ENCODE peak calls at places on chromosome 2, in eight cellular contexts. N is fibroblast of lung, D is stomach, R is spleen, B is colonic mucosa, S is fibroblast of pulmonary artery, Y is LNCaP clone FGC, F is lower lobe of right lung. M is an unnamed sample.

GRCh38 chr2:54636425-54637139 is 86.9 kb upstream of the EML6 start:
- DNase-seq in N (no peak), S (no peak), Y (no peak), F (no peak), B (no peak), D (peak; percentile 63), R (no peak), M (peak; percentile 68)

GRCh38 chr2:2904721-2905340 is 472.8 kb downstream of the EIPR1 start:
- DNase-seq in B (no peak), S (no peak), Y (no peak), D (no peak), R (no peak), N (no peak), F (no peak), M (no peak)

GRCh38 chr2:192029089-192029488 is 165.6 kb downstream of the TMEFF2 start:
- DNase-seq in S (peak; percentile 27), Y (no peak), D (no peak), N (peak; percentile 24), F (no peak), B (no peak), R (no peak), M (no peak)

GRCh38 chr2:118123561-118124232 is 35.4 kb downstream of the INSIG2 start:
- DNase-seq in N (peak; percentile 61), F (no peak), D (no peak), B (no peak), R (no peak), S (peak; percentile 76), Y (peak; percentile 81), M (peak; percentile 12)

GRCh38 chr2:33763671-33764310 is 164.7 kb upstream of the FAM98A start:
- DNase-seq in B (no peak), Y (no peak), S (no peak), D (no peak), F (no peak), R (no peak), N (no peak), M (no peak)

GRCh38 chr2:117835990-117836760 is 21.7 kb downstream of the DDX18 start:
- DNase-seq in N (peak; percentile 84), R (peak; percentile 91), Y (no peak), F (peak; percentile 87), D (peak; percentile 76), B (peak; percentile 77), S (peak; percentile 86), M (peak; percentile 87)

GRCh38 chr2:98571121-98571701 is 37.1 kb downstream of the COA5 start:
- DNase-seq in B (no peak), S (no peak), R (no peak), Y (no peak), D (no peak), N (no peak), F (no peak), M (no peak)

GRCh38 chr2:42984617-42985016 is 192.2 kb upstream of the HAAO start:
- DNase-seq in S (no peak), B (no peak), Y (no peak), R (peak; percentile 61), N (no peak), F (no peak), D (no peak), M (no peak)

GRCh38 chr2:45821558-45822271 is 170.2 kb downstream of the PRKCE start:
- DNase-seq in B (peak; percentile 70), D (peak; percentile 89), S (peak; percentile 87), F (peak; percentile 83), Y (peak; percentile 58), R (no peak), N (peak; percentile 73), M (peak; percentile 90)

GRCh38 chr2:200040831-200041230 is 85.4 kb downstream of the MAIP1 start:
- DNase-seq in Y (no peak), F (no peak), B (no peak), S (no peak), D (no peak), N (peak; percentile 84), R (no peak), M (no peak)

GRCh38 chr2:138365581-138365980 is 136.0 kb upstream of the SPOPL start:
- DNase-seq in S (peak; percentile 22), Y (no peak), B (no peak), R (no peak), F (no peak), D (no peak), N (peak; percentile 34), M (no peak)

GRCh38 chr2:218743072-218743471 is 32.4 kb downstream of the TTLL4 start:
- DNase-seq in D (no peak), N (no peak), B (no peak), S (no peak), F (no peak), Y (no peak), R (no peak), M (no peak)

GRCh38 chr2:204282081-204282480 is 263.2 kb upstream of the PARD3B start:
- DNase-seq in Y (no peak), N (no peak), B (no peak), R (no peak), F (no peak), S (no peak), D (no peak), M (no peak)

GRCh38 chr2:64699712-64700111 is 46.0 kb upstream of the SERTAD2 start:
- DNase-seq in N (no peak), F (no peak), S (no peak), B (no peak), D (no peak), R (no peak), Y (no peak), M (no peak)

GRCh38 chr2:28613616-28614501 is 118.0 kb downstream of the PLB1 start:
- DNase-seq in S (peak; percentile 39), B (no peak), D (no peak), Y (no peak), R (peak; percentile 46), N (peak; percentile 90), F (no peak), M (peak; percentile 56)

GRCh38 chr2:210540471-210541257 is 15.7 kb upstream of the CPS1 start:
- DNase-seq in R (no peak), S (no peak), B (no peak), Y (no peak), D (no peak), N (peak; percentile 24), F (no peak), M (no peak)

GRCh38 chr2:207558106-207558505 is 28.3 kb downstream of the CREB1 start:
- DNase-seq in D (no peak), F (no peak), N (peak; percentile 93), R (no peak), B (no peak), Y (no peak), S (peak; percentile 36), M (no peak)

GRCh38 chr2:241893265-241893664 is 23.7 kb downstream of the RTP5 start:
- DNase-seq in N (no peak), D (no peak), R (peak; percentile 60), Y (no peak), F (peak; percentile 30), S (no peak), B (no peak), M (no peak)

GRCh38 chr2:44972771-44973535 is 31.5 kb downstream of the SIX3 start:
- DNase-seq in F (no peak), N (no peak), D (no peak), B (no peak), Y (no peak), S (no peak), R (no peak), M (no peak)

GRCh38 chr2:176913955-176914354 is 298.6 kb upstream of the HNRNPA3 start:
- DNase-seq in S (no peak), Y (no peak), R (no peak), N (no peak), D (no peak), B (no peak), F (no peak), M (no peak)

GRCh38 chr2:230865324-230865765 is 603 bp downstream of the ITM2C start:
- DNase-seq in B (peak; percentile 69), F (no peak), N (no peak), Y (no peak), R (no peak), D (no peak), S (peak; percentile 22), M (no peak)

GRCh38 chr2:217878865-217879595 is 123.8 kb downstream of the TNS1 start:
- DNase-seq in Y (no peak), S (no peak), R (no peak), B (no peak), N (no peak), D (no peak), F (no peak), M (no peak)

GRCh38 chr2:168215813-168216212 is 31.6 kb downstream of the STK39 start:
- DNase-seq in F (no peak), R (no peak), Y (no peak), B (no peak), N (no peak), S (peak; percentile 36), D (no peak), M (no peak)

GRCh38 chr2:167550448-167550847 is 662.2 kb downstream of the XIRP2 start:
- DNase-seq in B (no peak), F (no peak), R (no peak), D (no peak), Y (no peak), S (peak; percentile 44), N (peak; percentile 55), M (no peak)

GRCh38 chr2:127943186-127943585 is 57.4 kb upstream of the AMMECR1L start:
- DNase-seq in S (no peak), D (no peak), N (no peak), R (no peak), Y (no peak), F (no peak), B (no peak), M (no peak)

GRCh38 chr2:74414913-74415761 is 6.3 kb downstream of the C2orf81 start:
- DNase-seq in D (peak; percentile 51), S (no peak), F (peak; percentile 66), R (peak; percentile 92), N (peak; percentile 26), B (peak; percentile 56), Y (no peak), M (peak; percentile 49)
- H3K4me3 ChIP-seq in D (peak overlapping the region; percentile 46), S (peak overlapping the region; percentile 32), F (peak overlapping the region; percentile 66), R (peak overlapping the region; percentile 58), N (peak overlapping the region; percentile 60), B (peak overlapping the region; percentile 52), Y (no peak overlapping the region), M (peak overlapping the region; percentile 29)

GRCh38 chr2:198756166-198756565 is 701.6 kb downstream of the SATB2 start:
- DNase-seq in F (no peak), D (no peak), N (peak; percentile 85), B (no peak), R (no peak), Y (no peak), S (peak; percentile 1), M (no peak)
- H3K4me3 ChIP-seq in F (no peak overlapping the region), D (no peak overlapping the region), N (no peak overlapping the region), B (no peak overlapping the region), R (no peak overlapping the region), Y (no peak overlapping the region), S (no peak overlapping the region), M (no peak overlapping the region)

GRCh38 chr2:68390600-68390999 is 25.5 kb downstream of the PLEK start:
- DNase-seq in N (no peak), R (no peak), Y (no peak), F (no peak), D (no peak), B (no peak), S (no peak), M (no peak)
- H3K4me3 ChIP-seq in N (no peak overlapping the region), R (no peak overlapping the region), Y (no peak overlapping the region), F (no peak overlapping the region), D (no peak overlapping the region), B (no peak overlapping the region), S (no peak overlapping the region), M (no peak overlapping the region)

GRCh38 chr2:239275037-239275685 is 125.7 kb downstream of the HDAC4 start:
- DNase-seq in R (peak; percentile 93), D (peak; percentile 69), N (peak; percentile 98), S (peak; percentile 96), Y (no peak), B (peak; percentile 46), F (peak; percentile 81), M (no peak)
- H3K4me3 ChIP-seq in R (peak overlapping the region; percentile 1), D (peak overlapping the region; percentile 2), N (peak overlapping the region; percentile 33), S (no peak overlapping the region), Y (no peak overlapping the region), B (no peak overlapping the region), F (peak overlapping the region; percentile 30), M (no peak overlapping the region)